ENCODE peak calls at places on chromosomes 11 and 22, in seven cellular contexts. K, X, U, T, S, Z and I are unnamed samples.
A peak's percentile ranks its signal among the peaks of the same experiment; 100 is the strongest.

GRCh38 chr22:48618326-48618725 is 1209.3 kb downstream of the BRD1 start:
- DNase-seq in X (no peak), U (no peak), Z (no peak), S (no peak), K (no peak), T (no peak), I (no peak)

GRCh38 chr11:123129920-123130319 is 65.1 kb downstream of the CLMP start:
- DNase-seq in U (no peak), Z (no peak), T (peak; percentile 66), X (no peak), K (no peak), S (no peak), I (no peak)

GRCh38 chr11:86812322-86812670 is 12.0 kb downstream of the PRSS23 start:
- DNase-seq in K (no peak), T (no peak), X (no peak), S (no peak), Z (no peak), U (peak; percentile 33), I (no peak)

GRCh38 chr11:10931761-10932700 is 74.2 kb upstream of the ZBED5 start:
- DNase-seq in Z (peak; percentile 47), X (peak; percentile 45), T (no peak), U (no peak), S (no peak), K (no peak), I (no peak)

GRCh38 chr11:66288866-66289547 is at the start of gene YIF1A:
- DNase-seq in X (peak; percentile 97), Z (peak; percentile 99), T (peak; percentile 98), S (peak; percentile 99), U (peak; percentile 99), K (peak; percentile 95), I (peak; percentile 100)

GRCh38 chr11:97965849-97966646 is 1054.7 kb upstream of the CNTN5 start:
- DNase-seq in X (no peak), Z (no peak), T (peak; percentile 69), S (no peak), K (no peak), U (no peak), I (peak; percentile 85)

GRCh38 chr11:75945925-75946324 is 130.9 kb downstream of the UVRAG start:
- DNase-seq in S (no peak), X (no peak), U (no peak), T (no peak), Z (no peak), K (no peak), I (no peak)

GRCh38 chr11:112270551-112271180 is 10.0 kb upstream of the PLET1 start:
- DNase-seq in T (no peak), Z (no peak), K (no peak), X (no peak), U (no peak), S (no peak), I (no peak)

GRCh38 chr22:47059701-47060161 is 297.3 kb downstream of the TBC1D22A start:
- DNase-seq in X (no peak), Z (no peak), K (no peak), S (no peak), T (no peak), U (no peak), I (no peak)

GRCh38 chr11:15146271-15147003 is 31.7 kb downstream of the INSC start:
- DNase-seq in Z (no peak), S (no peak), K (no peak), T (no peak), U (no peak), X (no peak), I (no peak)

GRCh38 chr22:35172452-35172851 is 84.8 kb upstream of the HMGXB4 start:
- DNase-seq in Z (no peak), S (no peak), U (no peak), T (no peak), X (no peak), K (no peak), I (no peak)

GRCh38 chr11:75896843-75897419 is 81.9 kb downstream of the UVRAG start:
- DNase-seq in U (no peak), S (no peak), Z (peak; percentile 52), T (no peak), K (no peak), X (no peak), I (peak; percentile 31)

GRCh38 chr11:61384271-61385242 is 7.8 kb upstream of the TMEM216 start:
- DNase-seq in X (no peak), S (no peak), U (no peak), K (no peak), Z (peak; percentile 14), T (no peak), I (no peak)
- TF ChIP-seq CTCF in X (no peak), S (no peak), U (no peak), K (no peak), Z (peak; percentile 50), T (peak; percentile 25), I (no peak)

GRCh38 chr11:90392692-90393091 is 169.8 kb upstream of the CHORDC1 start:
- DNase-seq in X (no peak), Z (no peak), S (no peak), T (no peak), U (no peak), K (no peak), I (no peak)
- TF ChIP-seq CTCF in X (no peak), Z (no peak), S (no peak), T (no peak), U (no peak), K (peak; percentile 29), I (no peak)

DNA sequence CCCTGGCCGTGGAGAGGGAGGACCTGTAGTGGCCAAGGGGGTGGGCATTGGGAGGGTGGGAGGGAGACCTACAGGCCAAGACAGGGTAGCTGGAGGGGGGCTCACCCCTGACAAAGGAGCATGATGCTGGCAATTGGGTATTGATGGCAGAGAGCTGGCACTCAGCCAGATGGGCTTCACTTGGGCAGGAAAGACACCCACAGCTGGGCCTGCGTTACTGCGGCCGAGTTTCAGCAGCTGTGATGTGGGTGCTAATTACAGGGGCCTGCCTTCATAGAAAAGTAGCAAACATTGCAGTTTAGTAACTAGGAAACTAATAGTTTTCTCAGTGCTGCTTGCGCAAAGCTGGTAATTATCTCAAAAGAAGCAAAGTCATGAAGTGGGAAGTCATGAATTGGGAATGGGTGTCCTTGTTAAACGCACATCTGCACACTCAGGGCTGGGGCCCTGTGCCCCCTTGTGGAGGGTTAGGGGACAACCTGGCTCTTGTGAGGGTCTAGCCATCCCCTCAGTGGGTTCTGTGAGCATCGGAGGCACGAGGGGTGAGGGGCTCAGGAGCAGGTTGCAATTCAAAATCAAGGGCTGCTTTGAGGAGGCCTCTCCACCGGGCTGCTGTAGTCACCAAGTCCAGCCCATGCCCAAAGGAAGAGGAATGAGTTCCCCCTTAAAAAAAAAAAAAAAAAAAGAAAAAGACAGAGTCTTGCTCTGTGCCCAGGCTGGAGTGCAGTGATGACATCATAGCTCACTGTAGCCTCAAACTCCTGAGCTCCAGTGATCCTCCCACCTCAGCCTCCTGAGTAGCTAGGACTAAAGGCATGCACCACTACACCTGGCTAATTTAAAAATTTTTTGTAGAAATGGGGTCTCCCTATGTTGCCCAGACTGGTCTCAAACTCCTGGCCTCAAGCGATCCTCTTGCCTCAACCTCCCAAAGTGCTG is 24.4 kb upstream of the TXNRD2 start:
- DNase-seq in Z (no peak), K (peak; percentile 51), X (peak; percentile 45), U (no peak), S (no peak), T (no peak), I (no peak)
- TF ChIP-seq CTCF in Z (peak; percentile 45), K (peak; percentile 59), X (peak; percentile 49), U (no peak), S (no peak), T (peak; percentile 48), I (no peak)

DNA sequence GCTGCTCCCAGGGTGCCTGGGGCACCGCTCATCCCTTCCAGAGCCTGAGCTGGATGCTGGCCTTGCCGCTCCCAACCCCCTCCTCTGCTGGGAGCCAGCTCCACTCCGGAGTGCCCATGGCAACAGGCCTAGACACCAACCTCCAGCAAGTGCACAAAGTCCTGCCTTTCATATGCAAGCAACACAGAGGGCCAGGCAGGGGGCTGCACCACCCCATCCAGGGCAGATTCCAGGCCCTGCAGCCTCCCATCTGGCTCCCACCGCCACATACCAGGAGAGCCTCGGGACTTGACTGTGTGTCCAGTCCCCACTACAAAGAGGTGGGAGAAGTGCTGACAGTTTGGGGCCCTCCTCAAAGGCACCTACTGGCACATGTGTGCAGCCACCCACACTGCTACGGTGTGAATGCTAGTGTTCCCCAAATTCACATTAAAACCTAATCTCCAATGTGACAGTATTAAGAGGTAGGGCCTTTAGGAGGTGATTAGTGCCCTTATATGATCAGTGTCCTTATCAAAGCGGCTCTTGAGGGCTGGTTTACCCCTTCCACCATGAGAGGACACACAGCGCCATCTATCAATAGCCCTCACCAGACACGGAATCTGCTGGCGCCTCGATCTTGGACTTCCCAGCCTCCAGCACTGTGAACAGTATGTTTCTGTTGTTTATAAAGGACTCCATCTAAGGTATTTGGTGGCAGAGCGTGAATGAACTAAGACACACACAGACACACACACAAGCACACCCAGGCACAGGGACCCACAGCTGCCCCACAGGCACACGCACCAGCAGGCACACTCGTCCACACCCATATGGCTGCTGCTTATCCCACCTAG is 16.2 kb downstream of the ARVCF start:
- DNase-seq in X (no peak), U (no peak), K (peak; percentile 35), S (peak; percentile 9), Z (peak; percentile 54), T (no peak), I (no peak)
- TF ChIP-seq CTCF in X (no peak), U (no peak), K (no peak), S (no peak), Z (no peak), T (no peak), I (no peak)

GRCh38 chr11:28529540-28530410 is 421.6 kb downstream of the METTL15 start:
- DNase-seq in K (no peak), U (no peak), S (no peak), X (peak; percentile 4), Z (peak; percentile 70), T (no peak), I (peak; percentile 20)
- TF ChIP-seq CTCF in K (peak; percentile 65), U (no peak), S (peak; percentile 48), X (peak; percentile 45), Z (peak; percentile 42), T (peak; percentile 36), I (peak; percentile 27)

GRCh38 chr11:35404397-35404775 is 15.0 kb downstream of the SLC1A2 start:
- DNase-seq in X (peak; percentile 56), Z (peak; percentile 57), K (peak; percentile 48), T (no peak), U (peak; percentile 74), S (no peak), I (no peak)
- TF ChIP-seq CTCF in X (peak; percentile 55), Z (peak; percentile 59), K (peak; percentile 54), T (peak; percentile 57), U (peak; percentile 14), S (peak; percentile 38), I (no peak)

GRCh38 chr11:64747961-64748715 is 4.2 kb upstream of the RASGRP2 start:
- DNase-seq in Z (no peak), T (peak; percentile 78), X (no peak), U (no peak), K (no peak), S (peak; percentile 12), I (no peak)
- TF ChIP-seq CTCF in Z (no peak), T (no peak), X (no peak), U (no peak), K (no peak), S (no peak), I (no peak)

GRCh38 chr22:30422481-30423295 is 2.9 kb upstream of the MTFP1 start:
- DNase-seq in S (peak; percentile 83), X (no peak), T (peak; percentile 70), K (no peak), U (peak; percentile 82), Z (peak; percentile 10), I (peak; percentile 79)
- TF ChIP-seq CTCF in S (no peak), X (no peak), T (no peak), K (no peak), U (no peak), Z (no peak), I (no peak)

GRCh38 chr22:38106814-38107578 is 3.5 kb downstream of the BAIAP2L2 start:
- DNase-seq in X (no peak), T (no peak), K (no peak), Z (no peak), S (no peak), U (no peak), I (no peak)
- TF ChIP-seq CTCF in X (no peak), T (peak; percentile 7), K (no peak), Z (no peak), S (no peak), U (no peak), I (no peak)